ENCODE peak calls at places on chromosomes 3 and 15, in five cellular contexts. F is ovary, L is thyroid gland, T is A549, K is brain microvascular endothelial cell. D is an unnamed sample.

GRCh38 chr3:155908086-155908485 is 37.6 kb downstream of the GMPS start:
- DNase-seq in L (no peak), K (no peak), T (no peak), F (no peak), D (no peak)

GRCh38 chr15:78915341-78916087 is 29.3 kb downstream of the CTSH start:
- DNase-seq in F (no peak), T (no peak), L (no peak), K (no peak), D (no peak)

GRCh38 chr15:89307046-89307587 is 27.5 kb downstream of the POLG start:
- DNase-seq in L (no peak), T (no peak), K (peak; percentile 27), F (no peak), D (no peak)

GRCh38 chr3:21543380-21544075 is 207.5 kb downstream of the ZNF385D start:
- DNase-seq in T (no peak), F (no peak), L (no peak), K (no peak), D (no peak)

GRCh38 chr3:186021673-186022362 is 84.0 kb upstream of the TRA2B start:
- DNase-seq in T (peak; percentile 8), L (no peak), F (no peak), K (peak; percentile 88), D (no peak)

GRCh38 chr15:41154412-41154811 is 38.3 kb upstream of the INO80 start:
- DNase-seq in T (no peak), L (no peak), K (no peak), F (no peak), D (no peak)

GRCh38 chr15:68789921-68790575 is 30.6 kb downstream of the ANP32A start:
- DNase-seq in K (peak; percentile 53), T (no peak), F (no peak), L (no peak), D (no peak)

GRCh38 chr3:197600796-197601565 is 45.2 kb upstream of the BDH1 start:
- DNase-seq in T (no peak), K (peak; percentile 31), F (no peak), L (peak; percentile 79), D (no peak)

GRCh38 chr3:143192193-143192592 is 72.6 kb downstream of the CHST2 start:
- DNase-seq in L (no peak), T (no peak), K (no peak), F (no peak), D (no peak)

GRCh38 chr15:80615783-80616391 is 79.2 kb upstream of the ABHD17C start:
- DNase-seq in L (peak; percentile 93), K (no peak), T (peak; percentile 40), F (peak; percentile 74), D (no peak)

GRCh38 chr3:118818386-118818785 is 216.3 kb downstream of the IGSF11 start:
- DNase-seq in T (peak; percentile 41), L (no peak), F (no peak), K (no peak), D (no peak)

GRCh38 chr3:86147119-86147518 is 843.8 kb downstream of the VGLL3 start:
- DNase-seq in L (no peak), T (peak; percentile 4), K (no peak), F (no peak), D (no peak)
- TF ChIP-seq CTCF in L (no peak), T (no peak), K (no peak), F (no peak), D (no peak)

GRCh38 chr3:31567036-31567435 is 34.3 kb downstream of the STT3B start:
- DNase-seq in F (no peak), T (peak; percentile 14), K (no peak), L (no peak), D (no peak)
- TF ChIP-seq CTCF in F (no peak), T (peak; percentile 41), K (peak; percentile 69), L (no peak), D (no peak)

GRCh38 chr3:85355572-85355971 is 396.8 kb downstream of the CADM2 start:
- DNase-seq in T (no peak), L (no peak), K (no peak), F (no peak), D (no peak)

DNA sequence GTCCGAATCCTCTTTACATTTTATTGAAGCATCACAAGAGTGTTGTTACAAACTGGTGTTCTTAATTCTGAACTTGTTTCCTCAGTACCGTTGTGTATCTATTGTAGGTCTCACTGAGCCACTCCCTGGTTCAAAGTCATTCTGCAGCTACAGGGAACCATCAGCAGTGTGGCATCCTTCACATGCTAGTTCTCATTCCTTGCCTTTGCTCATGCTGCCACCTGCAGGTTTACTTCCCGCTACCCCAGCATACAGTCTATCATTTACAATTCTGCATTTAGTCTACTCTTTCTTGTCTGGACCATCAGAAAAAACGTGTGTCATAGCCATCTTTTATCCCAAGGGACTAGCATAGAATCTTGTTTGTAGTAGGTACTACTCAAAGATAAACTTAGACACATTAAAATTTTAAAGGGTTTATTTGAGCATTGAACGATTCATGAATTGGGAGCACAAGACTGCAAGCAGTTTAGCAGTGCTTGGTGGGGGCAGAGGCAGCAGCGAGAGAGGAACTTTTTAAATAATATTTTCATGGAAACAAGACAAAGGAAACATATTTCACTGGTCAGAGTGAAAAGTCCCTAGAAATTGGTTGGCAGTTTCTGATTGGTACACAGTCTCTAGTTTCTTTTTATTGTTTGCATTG is 402.1 kb downstream of the CADM2 start:
- DNase-seq in F (peak; percentile 16), T (peak; percentile 73), K (peak; percentile 53), L (peak; percentile 30), D (no peak)
- TF ChIP-seq CTCF in F (no peak), T (peak; percentile 67), K (peak; percentile 84), L (no peak), D (peak; percentile 79)

DNA sequence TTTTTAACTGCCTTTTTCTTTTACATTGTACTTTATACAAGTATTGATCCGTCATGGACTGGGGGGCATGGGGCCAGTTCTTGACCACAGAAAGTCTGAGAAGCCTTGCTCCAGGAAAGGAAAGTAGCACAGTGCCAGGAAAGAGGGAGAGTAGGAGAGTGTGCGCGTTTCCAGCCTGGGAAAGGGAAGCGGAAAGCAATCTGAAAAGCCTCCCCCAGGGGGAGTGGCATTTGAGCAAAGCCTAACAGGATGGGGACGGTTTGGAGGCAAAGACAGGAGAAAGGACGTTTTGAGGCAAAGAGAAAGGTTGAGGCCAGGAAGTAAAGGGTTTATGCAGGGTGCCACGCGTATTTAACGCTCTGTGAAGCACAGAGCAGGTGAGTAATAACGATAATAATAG is 116.9 kb downstream of the RORA start:
- DNase-seq in K (no peak), T (no peak), F (no peak), L (no peak), D (no peak)
- TF ChIP-seq CTCF in K (peak; percentile 20), T (no peak), F (no peak), L (no peak), D (no peak)

DNA sequence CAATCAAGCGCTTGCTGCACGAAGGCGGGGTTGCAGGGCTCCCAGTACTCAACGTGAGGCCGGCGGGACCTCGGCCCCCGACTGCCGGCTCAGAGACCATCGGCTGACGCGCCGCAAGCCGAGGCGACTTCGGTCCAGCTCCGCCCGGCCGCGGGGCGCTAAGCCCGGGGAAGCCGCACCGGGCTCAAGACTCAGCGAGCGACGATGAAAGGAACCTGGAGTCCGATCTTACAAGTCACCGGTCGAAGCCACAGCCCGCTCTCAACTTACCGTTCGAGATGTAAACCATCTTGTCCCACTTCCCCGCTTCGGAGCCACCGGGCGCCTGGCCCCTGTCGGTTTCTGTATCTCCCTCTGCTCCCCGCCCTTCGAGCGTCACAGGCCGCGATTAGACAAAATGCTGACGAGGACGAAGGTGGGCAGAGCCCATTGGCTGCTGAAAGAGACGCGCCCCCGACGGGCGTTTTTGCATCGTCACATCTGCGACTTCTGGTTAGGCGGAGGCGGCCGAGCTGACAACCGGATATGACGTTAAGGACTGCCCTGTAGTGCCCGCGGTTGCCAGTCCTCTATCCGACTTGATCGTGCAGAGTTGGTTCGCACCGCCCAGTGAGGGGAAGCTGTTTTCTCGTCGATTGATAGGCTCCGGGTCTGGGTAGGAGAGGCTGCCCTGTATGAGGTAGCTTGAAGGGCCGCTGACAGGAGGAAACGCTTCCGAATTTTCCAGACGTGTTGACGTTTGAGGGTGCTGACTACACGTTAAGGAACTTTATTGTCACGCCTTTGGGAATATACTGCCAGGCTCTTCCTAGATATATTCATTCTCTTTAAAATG is at the start of gene SELENOK:
- DNase-seq in F (peak; percentile 98), T (peak; percentile 98), K (peak; percentile 99), L (peak; percentile 100), D (peak; percentile 59)
- TF ChIP-seq CTCF in F (no peak), T (no peak), K (no peak), L (no peak), D (no peak)

GRCh38 chr15:92166751-92167412 is 226.8 kb upstream of the ST8SIA2 start:
- DNase-seq in K (no peak), T (no peak), L (no peak), F (no peak), D (no peak)
- TF ChIP-seq CTCF in K (no peak), T (no peak), L (no peak), F (no peak), D (no peak)

DNA sequence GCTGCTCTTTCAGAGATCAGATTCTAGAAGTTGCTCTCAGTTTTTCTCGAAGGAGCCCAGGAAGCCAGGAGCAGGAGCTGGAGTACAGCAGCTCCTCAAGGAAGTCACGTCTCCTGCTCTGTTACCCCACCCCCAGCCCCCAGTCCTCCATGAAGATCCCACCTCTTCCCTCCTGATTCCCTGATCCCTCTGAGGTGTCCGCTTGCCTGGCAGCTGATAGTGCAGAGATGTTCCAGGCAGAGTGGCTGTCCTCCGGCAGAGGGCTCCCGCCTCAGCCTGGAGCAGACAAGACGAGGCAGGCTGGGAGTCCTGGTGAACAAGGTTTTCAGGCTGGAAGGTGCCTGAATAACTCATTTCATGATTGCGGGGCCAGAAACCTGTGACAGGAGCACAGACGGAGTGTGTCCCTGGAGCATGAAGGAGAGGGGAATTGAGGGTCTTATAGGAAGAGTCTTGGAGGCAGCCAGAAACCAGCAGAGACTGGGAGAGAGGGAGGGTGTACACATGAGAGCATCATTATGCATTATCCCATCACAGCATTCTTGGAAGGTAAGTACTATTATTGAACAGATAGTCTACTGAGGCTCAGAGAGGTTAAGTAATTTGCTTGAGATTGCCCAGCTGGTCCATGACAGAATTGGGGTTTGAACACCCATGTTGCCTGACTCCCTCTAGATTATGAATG is 1.2 kb downstream of the HRH1 start:
- DNase-seq in F (peak; percentile 81), K (peak; percentile 80), L (peak; percentile 57), T (peak; percentile 78), D (peak; percentile 47)
- TF ChIP-seq CTCF in F (peak; percentile 59), K (peak; percentile 96), L (no peak), T (peak; percentile 83), D (peak; percentile 52)

GRCh38 chr3:61914277-61914676 is 352.9 kb downstream of the PTPRG start:
- DNase-seq in F (no peak), L (no peak), K (no peak), T (no peak), D (no peak)

GRCh38 chr3:61924065-61924740 is 362.8 kb downstream of the PTPRG start:
- DNase-seq in L (peak; percentile 29), K (no peak), T (no peak), F (no peak), D (no peak)

GRCh38 chr3:61915296-61915695 is 353.9 kb downstream of the PTPRG start:
- DNase-seq in T (no peak), L (no peak), F (no peak), K (no peak), D (no peak)

GRCh38 chr3:61922118-61922517 is 360.7 kb downstream of the PTPRG start:
- DNase-seq in F (no peak), T (no peak), K (no peak), L (no peak), D (no peak)

GRCh38 chr3:61919371-61919770 is 358.0 kb downstream of the PTPRG start:
- DNase-seq in T (no peak), L (no peak), K (no peak), F (no peak), D (no peak)
- TF ChIP-seq CTCF in T (no peak), L (no peak), K (no peak), F (no peak), D (no peak)

D was measured in D721Med.